ENCODE peak calls at places on chromosomes 5 and 9, in four cellular contexts. One of them, this sample, is unnamed.

GRCh38 chr5:113056988-113057387 is 80.4 kb downstream of the DCP2 start:
- DNase-seq in heart right ventricle: no peak
- DNase-seq in ELR: no peak
- DNase-seq in NCI-H1105 treated with DMSO at 0.1 percent for 48 hours: no peak
- DNase-seq in this sample: no peak

GRCh38 chr9:137049544-137050449 is 3.8 kb upstream of the NPDC1 start:
- DNase-seq in ELR: peak; percentile 63
- DNase-seq in NCI-H1105 treated with DMSO at 0.1 percent for 48 hours: peak; percentile 30
- DNase-seq in heart right ventricle: peak; percentile 62
- DNase-seq in this sample: peak; percentile 78

GRCh38 chr9:94676446-94677148 is 37.3 kb upstream of the FBP1 start:
- DNase-seq in NCI-H1105 treated with DMSO at 0.1 percent for 48 hours: no peak
- DNase-seq in ELR: no peak
- DNase-seq in heart right ventricle: no peak
- DNase-seq in this sample: no peak

GRCh38 chr5:157470616-157471015 is 10.6 kb downstream of the NIPAL4 start:
- DNase-seq in NCI-H1105 treated with DMSO at 0.1 percent for 48 hours: no peak
- DNase-seq in heart right ventricle: no peak
- DNase-seq in ELR: no peak
- DNase-seq in this sample: no peak

GRCh38 chr5:38468978-38469706 is 87.3 kb downstream of the LIFR start:
- DNase-seq in heart right ventricle: peak; percentile 70
- DNase-seq in NCI-H1105 treated with DMSO at 0.1 percent for 48 hours: no peak
- DNase-seq in ELR: no peak
- DNase-seq in this sample: no peak

GRCh38 chr5:16467363-16468219 is 2.0 kb upstream of the ZNF622 start:
- DNase-seq in ELR: peak; percentile 87
- DNase-seq in heart right ventricle: no peak
- DNase-seq in NCI-H1105 treated with DMSO at 0.1 percent for 48 hours: no peak
- DNase-seq in this sample: peak; percentile 55

GRCh38 chr5:60943624-60944023 is 1.2 kb downstream of the ERCC8 start:
- DNase-seq in NCI-H1105 treated with DMSO at 0.1 percent for 48 hours: no peak
- DNase-seq in heart right ventricle: no peak
- DNase-seq in ELR: peak; percentile 28
- DNase-seq in this sample: no peak

GRCh38 chr5:37838152-37838932 is 1.5 kb downstream of the GDNF start:
- DNase-seq in NCI-H1105 treated with DMSO at 0.1 percent for 48 hours: no peak
- DNase-seq in ELR: peak; percentile 80
- DNase-seq in heart right ventricle: no peak
- DNase-seq in this sample: peak; percentile 60

GRCh38 chr5:8756498-8757084 is 789.3 kb downstream of the SEMA5A start:
- DNase-seq in ELR: peak; percentile 70
- DNase-seq in NCI-H1105 treated with DMSO at 0.1 percent for 48 hours: peak; percentile 42
- DNase-seq in heart right ventricle: no peak
- DNase-seq in this sample: peak; percentile 20

GRCh38 chr5:16574789-16575785 is 41.7 kb downstream of the RETREG1 start:
- DNase-seq in NCI-H1105 treated with DMSO at 0.1 percent for 48 hours: no peak
- DNase-seq in heart right ventricle: peak; percentile 48
- DNase-seq in ELR: peak; percentile 91
- DNase-seq in this sample: peak; percentile 56

GRCh38 chr5:11346336-11346735 is 557.9 kb downstream of the CTNND2 start:
- DNase-seq in ELR: no peak
- DNase-seq in NCI-H1105 treated with DMSO at 0.1 percent for 48 hours: no peak
- DNase-seq in heart right ventricle: no peak
- DNase-seq in this sample: no peak

GRCh38 chr5:56565693-56566092 is 249.7 kb upstream of the MAP3K1 start:
- DNase-seq in NCI-H1105 treated with DMSO at 0.1 percent for 48 hours: no peak
- DNase-seq in ELR: no peak
- DNase-seq in heart right ventricle: no peak
- DNase-seq in this sample: no peak

GRCh38 chr5:44875661-44876250 is 67.0 kb downstream of the MRPS30 start:
- DNase-seq in ELR: peak; percentile 93
- DNase-seq in heart right ventricle: no peak
- DNase-seq in NCI-H1105 treated with DMSO at 0.1 percent for 48 hours: no peak
- DNase-seq in this sample: peak; percentile 54

GRCh38 chr5:155087036-155087435 is 73.5 kb downstream of the KIF4B start:
- DNase-seq in NCI-H1105 treated with DMSO at 0.1 percent for 48 hours: no peak
- DNase-seq in heart right ventricle: no peak
- DNase-seq in ELR: peak; percentile 82
- DNase-seq in this sample: no peak

GRCh38 chr5:1325191-1325741 is 19.6 kb downstream of the CLPTM1L start:
- DNase-seq in ELR: no peak
- DNase-seq in heart right ventricle: no peak
- DNase-seq in NCI-H1105 treated with DMSO at 0.1 percent for 48 hours: no peak
- DNase-seq in this sample: no peak

GRCh38 chr5:170986598-170986997 is 124.8 kb downstream of the RANBP17 start:
- DNase-seq in NCI-H1105 treated with DMSO at 0.1 percent for 48 hours: peak; percentile 74
- DNase-seq in heart right ventricle: no peak
- DNase-seq in ELR: peak; percentile 30
- DNase-seq in this sample: no peak

GRCh38 chr5:93583799-93584530 is 943 bp downstream of the NR2F1 start:
- DNase-seq in NCI-H1105 treated with DMSO at 0.1 percent for 48 hours: peak; percentile 36
- DNase-seq in ELR: peak; percentile 73
- DNase-seq in heart right ventricle: no peak
- DNase-seq in this sample: no peak

GRCh38 chr9:119801311-119801710 is 432.1 kb upstream of the BRINP1 start:
- DNase-seq in heart right ventricle: no peak
- DNase-seq in NCI-H1105 treated with DMSO at 0.1 percent for 48 hours: no peak
- DNase-seq in ELR: no peak
- DNase-seq in this sample: no peak

GRCh38 chr5:39072915-39073758 is 1.1 kb downstream of the RICTOR start:
- DNase-seq in heart right ventricle: peak; percentile 34
- DNase-seq in ELR: peak; percentile 72
- DNase-seq in NCI-H1105 treated with DMSO at 0.1 percent for 48 hours: peak; percentile 58
- DNase-seq in this sample: peak; percentile 41

GRCh38 chr9:17630531-17630949 is 51.7 kb downstream of the SH3GL2 start:
- DNase-seq in NCI-H1105 treated with DMSO at 0.1 percent for 48 hours: no peak
- DNase-seq in ELR: no peak
- DNase-seq in heart right ventricle: no peak
- DNase-seq in this sample: no peak

GRCh38 chr5:74141053-74141452 is 499.5 kb downstream of the ENC1 start:
- DNase-seq in ELR: peak; percentile 87
- DNase-seq in NCI-H1105 treated with DMSO at 0.1 percent for 48 hours: no peak
- DNase-seq in heart right ventricle: no peak
- DNase-seq in this sample: no peak

GRCh38 chr5:40442346-40442745 is 237.4 kb upstream of the PTGER4 start:
- DNase-seq in ELR: no peak
- DNase-seq in heart right ventricle: no peak
- DNase-seq in NCI-H1105 treated with DMSO at 0.1 percent for 48 hours: no peak
- DNase-seq in this sample: peak; percentile 36

GRCh38 chr9:5025416-5025815 is 40.3 kb downstream of the JAK2 start:
- DNase-seq in NCI-H1105 treated with DMSO at 0.1 percent for 48 hours: no peak
- DNase-seq in heart right ventricle: no peak
- DNase-seq in ELR: peak; percentile 22
- DNase-seq in this sample: no peak

GRCh38 chr9:18683312-18683711 is 209.4 kb downstream of the ADAMTSL1 start:
- DNase-seq in NCI-H1105 treated with DMSO at 0.1 percent for 48 hours: no peak
- DNase-seq in ELR: no peak
- DNase-seq in heart right ventricle: no peak
- DNase-seq in this sample: no peak

GRCh38 chr5:73894860-73895259 is 268.9 kb downstream of the ARHGEF28 start:
- DNase-seq in heart right ventricle: no peak
- DNase-seq in ELR: no peak
- DNase-seq in NCI-H1105 treated with DMSO at 0.1 percent for 48 hours: no peak
- DNase-seq in this sample: no peak

GRCh38 chr9:77453857-77454647 is 194.1 kb downstream of the GNA14 start:
- DNase-seq in NCI-H1105 treated with DMSO at 0.1 percent for 48 hours: peak; percentile 2
- DNase-seq in ELR: no peak
- DNase-seq in heart right ventricle: no peak
- DNase-seq in this sample: no peak

GRCh38 chr5:137248476-137248970 is 250.6 kb downstream of the SPOCK1 start:
- DNase-seq in heart right ventricle: no peak
- DNase-seq in ELR: peak; percentile 43
- DNase-seq in NCI-H1105 treated with DMSO at 0.1 percent for 48 hours: no peak
- DNase-seq in this sample: no peak

GRCh38 chr5:171450423-171451246 is 31.2 kb downstream of the FGF18 start:
- DNase-seq in NCI-H1105 treated with DMSO at 0.1 percent for 48 hours: no peak
- DNase-seq in heart right ventricle: peak; percentile 76
- DNase-seq in ELR: peak; percentile 86
- DNase-seq in this sample: peak; percentile 92

GRCh38 chr5:15501057-15501791 is 1.2 kb downstream of the FBXL7 start:
- DNase-seq in heart right ventricle: peak; percentile 68
- DNase-seq in ELR: peak; percentile 85
- DNase-seq in NCI-H1105 treated with DMSO at 0.1 percent for 48 hours: no peak
- DNase-seq in this sample: peak; percentile 73

GRCh38 chr5:178249191-178249989 is 16.8 kb upstream of the PHYKPL start:
- DNase-seq in heart right ventricle: no peak
- DNase-seq in ELR: peak; percentile 41
- DNase-seq in NCI-H1105 treated with DMSO at 0.1 percent for 48 hours: no peak
- DNase-seq in this sample: peak; percentile 71

GRCh38 chr9:124776952-124777645 is at the start of gene OLFML2A:
- DNase-seq in ELR: peak; percentile 45
- DNase-seq in heart right ventricle: no peak
- DNase-seq in NCI-H1105 treated with DMSO at 0.1 percent for 48 hours: no peak
- DNase-seq in this sample: peak; percentile 45

GRCh38 chr9:90974007-90974406 is 172.4 kb downstream of the SYK start:
- DNase-seq in NCI-H1105 treated with DMSO at 0.1 percent for 48 hours: no peak
- DNase-seq in ELR: no peak
- DNase-seq in heart right ventricle: no peak
- DNase-seq in this sample: no peak

GRCh38 chr5:112142769-112143270 is 276.3 kb downstream of the EPB41L4A start:
- DNase-seq in NCI-H1105 treated with DMSO at 0.1 percent for 48 hours: no peak
- DNase-seq in heart right ventricle: peak; percentile 55
- DNase-seq in ELR: no peak
- DNase-seq in this sample: no peak

GRCh38 chr5:24855485-24855884 is 210.7 kb upstream of the CDH10 start:
- DNase-seq in heart right ventricle: no peak
- DNase-seq in NCI-H1105 treated with DMSO at 0.1 percent for 48 hours: no peak
- DNase-seq in ELR: no peak
- DNase-seq in this sample: no peak

This sample was measured in AG08396.